ENCODE peak calls at places on chromosomes 13 and 19, in four cellular contexts. One of them, this sample, is unnamed.

GRCh38 chr19:54262066-54262465 is 5.0 kb upstream of the LILRB5 start:
- DNase-seq in midbrain: no peak
- DNase-seq in IMR-90: no peak
- DNase-seq in left cardiac atrium: no peak
- DNase-seq in this sample: no peak

GRCh38 chr13:40818926-40819325 is 29.5 kb downstream of the SLC25A15 start:
- DNase-seq in left cardiac atrium: no peak
- DNase-seq in midbrain: no peak
- DNase-seq in IMR-90: no peak
- DNase-seq in this sample: no peak

GRCh38 chr19:11335449-11336146 is 3.9 kb downstream of the RAB3D start:
- DNase-seq in midbrain: no peak
- DNase-seq in IMR-90: no peak
- DNase-seq in left cardiac atrium: no peak
- DNase-seq in this sample: no peak

GRCh38 chr19:57269515-57270250 is 10.6 kb upstream of the ZNF460 start:
- DNase-seq in IMR-90: peak; percentile 96
- DNase-seq in left cardiac atrium: no peak
- DNase-seq in midbrain: no peak
- DNase-seq in this sample: peak; percentile 96

GRCh38 chr13:38763446-38764381 is 76.8 kb downstream of the FREM2 start:
- DNase-seq in midbrain: peak; percentile 76
- DNase-seq in IMR-90: peak; percentile 33
- DNase-seq in left cardiac atrium: no peak
- DNase-seq in this sample: peak; percentile 40

GRCh38 chr13:43511260-43511970 is 275.4 kb downstream of the ENOX1 start:
- DNase-seq in left cardiac atrium: no peak
- DNase-seq in midbrain: no peak
- DNase-seq in IMR-90: no peak
- DNase-seq in this sample: no peak

GRCh38 chr19:43132696-43133095 is 50.2 kb upstream of the PSG2 start:
- DNase-seq in left cardiac atrium: no peak
- DNase-seq in midbrain: no peak
- DNase-seq in IMR-90: peak; percentile 59
- DNase-seq in this sample: peak; percentile 68

GRCh38 chr13:111291908-111292307 is 28.5 kb upstream of the TEX29 start:
- DNase-seq in IMR-90: no peak
- DNase-seq in midbrain: no peak
- DNase-seq in left cardiac atrium: no peak
- DNase-seq in this sample: no peak

GRCh38 chr13:45916036-45916435 is 64.5 kb upstream of the SIAH3 start:
- DNase-seq in left cardiac atrium: no peak
- DNase-seq in IMR-90: no peak
- DNase-seq in midbrain: no peak
- DNase-seq in this sample: no peak

GRCh38 chr19:6465006-6465405 is 935 bp downstream of the CRB3 start:
- DNase-seq in left cardiac atrium: no peak
- DNase-seq in midbrain: no peak
- DNase-seq in IMR-90: no peak
- DNase-seq in this sample: no peak

GRCh38 chr13:34066344-34066743 is 248.4 kb downstream of the RFC3 start:
- DNase-seq in IMR-90: no peak
- DNase-seq in left cardiac atrium: no peak
- DNase-seq in midbrain: no peak
- DNase-seq in this sample: no peak